ENCODE peak calls at places on chromosomes 16 and 17, in seven cellular contexts. One of them, this sample, is unnamed.

GRCh38 chr17:35087731-35088646 is 24.5 kb upstream of the RFFL start:
- DNase-seq in transverse colon: peak; percentile 72
- DNase-seq in HT1080: peak; percentile 42
- DNase-seq in activated effector memory CD4-positive, alpha-beta T cell treated with anti-CD3 and anti-CD28 coated beads, Interleukin-2, amount 50 U/mL, for 16 hours: peak; percentile 76
- DNase-seq in mucosa of gallbladder: peak; percentile 49
- DNase-seq in NK-92 treated with Interleukin-12 subunit alpha and Interleukin-12 subunit beta, amount 100 ng/mL, for 24 hours: peak; percentile 60
- DNase-seq in KBM-7: peak; percentile 55
- DNase-seq in this sample: peak; percentile 58

GRCh38 chr17:57935833-57936807 is 19.1 kb downstream of the CUEDC1 start:
- DNase-seq in HT1080: no peak
- DNase-seq in KBM-7: peak; percentile 38
- DNase-seq in transverse colon: peak; percentile 49
- DNase-seq in activated effector memory CD4-positive, alpha-beta T cell treated with anti-CD3 and anti-CD28 coated beads, Interleukin-2, amount 50 U/mL, for 16 hours: no peak
- DNase-seq in mucosa of gallbladder: no peak
- DNase-seq in NK-92 treated with Interleukin-12 subunit alpha and Interleukin-12 subunit beta, amount 100 ng/mL, for 24 hours: no peak
- DNase-seq in this sample: no peak

GRCh38 chr17:42679001-42679491 is 2.3 kb upstream of the PLEKHH3 start:
- DNase-seq in HT1080: no peak
- DNase-seq in mucosa of gallbladder: peak; percentile 36
- DNase-seq in NK-92 treated with Interleukin-12 subunit alpha and Interleukin-12 subunit beta, amount 100 ng/mL, for 24 hours: no peak
- DNase-seq in KBM-7: peak; percentile 53
- DNase-seq in transverse colon: peak; percentile 76
- DNase-seq in activated effector memory CD4-positive, alpha-beta T cell treated with anti-CD3 and anti-CD28 coated beads, Interleukin-2, amount 50 U/mL, for 16 hours: peak; percentile 80
- DNase-seq in this sample: peak; percentile 70

GRCh38 chr16:3054965-3055733 is 8.8 kb downstream of the MMP25 start:
- DNase-seq in KBM-7: peak; percentile 77
- DNase-seq in NK-92 treated with Interleukin-12 subunit alpha and Interleukin-12 subunit beta, amount 100 ng/mL, for 24 hours: peak; percentile 60
- DNase-seq in HT1080: no peak
- DNase-seq in activated effector memory CD4-positive, alpha-beta T cell treated with anti-CD3 and anti-CD28 coated beads, Interleukin-2, amount 50 U/mL, for 16 hours: no peak
- DNase-seq in mucosa of gallbladder: no peak
- DNase-seq in transverse colon: no peak
- DNase-seq in this sample: no peak

GRCh38 chr16:27377666-27378485 is 24.1 kb upstream of the IL21R start:
- DNase-seq in activated effector memory CD4-positive, alpha-beta T cell treated with anti-CD3 and anti-CD28 coated beads, Interleukin-2, amount 50 U/mL, for 16 hours: peak; percentile 61
- DNase-seq in KBM-7: no peak
- DNase-seq in NK-92 treated with Interleukin-12 subunit alpha and Interleukin-12 subunit beta, amount 100 ng/mL, for 24 hours: no peak
- DNase-seq in mucosa of gallbladder: no peak
- DNase-seq in HT1080: no peak
- DNase-seq in transverse colon: no peak
- DNase-seq in this sample: no peak

GRCh38 chr16:75105306-75106061 is 11.1 kb downstream of the LDHD start:
- DNase-seq in NK-92 treated with Interleukin-12 subunit alpha and Interleukin-12 subunit beta, amount 100 ng/mL, for 24 hours: no peak
- DNase-seq in KBM-7: peak; percentile 82
- DNase-seq in activated effector memory CD4-positive, alpha-beta T cell treated with anti-CD3 and anti-CD28 coated beads, Interleukin-2, amount 50 U/mL, for 16 hours: no peak
- DNase-seq in mucosa of gallbladder: peak; percentile 70
- DNase-seq in HT1080: no peak
- DNase-seq in transverse colon: peak; percentile 62
- DNase-seq in this sample: peak; percentile 50

GRCh38 chr16:13957197-13958078 is 37.5 kb downstream of the ERCC4 start:
- DNase-seq in mucosa of gallbladder: peak; percentile 71
- DNase-seq in HT1080: peak; percentile 94
- DNase-seq in activated effector memory CD4-positive, alpha-beta T cell treated with anti-CD3 and anti-CD28 coated beads, Interleukin-2, amount 50 U/mL, for 16 hours: peak; percentile 67
- DNase-seq in NK-92 treated with Interleukin-12 subunit alpha and Interleukin-12 subunit beta, amount 100 ng/mL, for 24 hours: peak; percentile 63
- DNase-seq in transverse colon: peak; percentile 69
- DNase-seq in KBM-7: peak; percentile 79
- DNase-seq in this sample: peak; percentile 96

GRCh38 chr16:25613931-25614330 is 77.8 kb upstream of the HS3ST4 start:
- DNase-seq in NK-92 treated with Interleukin-12 subunit alpha and Interleukin-12 subunit beta, amount 100 ng/mL, for 24 hours: no peak
- DNase-seq in mucosa of gallbladder: no peak
- DNase-seq in activated effector memory CD4-positive, alpha-beta T cell treated with anti-CD3 and anti-CD28 coated beads, Interleukin-2, amount 50 U/mL, for 16 hours: no peak
- DNase-seq in transverse colon: no peak
- DNase-seq in HT1080: no peak
- DNase-seq in KBM-7: no peak
- DNase-seq in this sample: no peak

GRCh38 chr16:56603589-56603988 is 4.8 kb upstream of the MT2A start:
- DNase-seq in NK-92 treated with Interleukin-12 subunit alpha and Interleukin-12 subunit beta, amount 100 ng/mL, for 24 hours: no peak
- DNase-seq in HT1080: no peak
- DNase-seq in transverse colon: peak; percentile 54
- DNase-seq in KBM-7: peak; percentile 61
- DNase-seq in activated effector memory CD4-positive, alpha-beta T cell treated with anti-CD3 and anti-CD28 coated beads, Interleukin-2, amount 50 U/mL, for 16 hours: no peak
- DNase-seq in mucosa of gallbladder: peak; percentile 49
- DNase-seq in this sample: peak; percentile 63

GRCh38 chr16:10077861-10078260 is 104.4 kb downstream of the GRIN2A start:
- DNase-seq in activated effector memory CD4-positive, alpha-beta T cell treated with anti-CD3 and anti-CD28 coated beads, Interleukin-2, amount 50 U/mL, for 16 hours: no peak
- DNase-seq in transverse colon: no peak
- DNase-seq in HT1080: no peak
- DNase-seq in NK-92 treated with Interleukin-12 subunit alpha and Interleukin-12 subunit beta, amount 100 ng/mL, for 24 hours: no peak
- DNase-seq in KBM-7: no peak
- DNase-seq in mucosa of gallbladder: no peak
- DNase-seq in this sample: no peak

GRCh38 chr16:70588565-70588964 is 57.8 kb upstream of the IL34 start:
- DNase-seq in activated effector memory CD4-positive, alpha-beta T cell treated with anti-CD3 and anti-CD28 coated beads, Interleukin-2, amount 50 U/mL, for 16 hours: no peak
- DNase-seq in HT1080: no peak
- DNase-seq in KBM-7: no peak
- DNase-seq in NK-92 treated with Interleukin-12 subunit alpha and Interleukin-12 subunit beta, amount 100 ng/mL, for 24 hours: no peak
- DNase-seq in transverse colon: no peak
- DNase-seq in mucosa of gallbladder: no peak
- DNase-seq in this sample: peak; percentile 42

GRCh38 chr16:72124761-72125634 is 31.4 kb downstream of the DHX38 start:
- DNase-seq in activated effector memory CD4-positive, alpha-beta T cell treated with anti-CD3 and anti-CD28 coated beads, Interleukin-2, amount 50 U/mL, for 16 hours: peak; percentile 82
- DNase-seq in mucosa of gallbladder: peak; percentile 73
- DNase-seq in NK-92 treated with Interleukin-12 subunit alpha and Interleukin-12 subunit beta, amount 100 ng/mL, for 24 hours: peak; percentile 19
- DNase-seq in HT1080: peak; percentile 52
- DNase-seq in KBM-7: peak; percentile 64
- DNase-seq in transverse colon: peak; percentile 80
- DNase-seq in this sample: peak; percentile 86

GRCh38 chr16:55323637-55324490 is at the start of gene IRX6:
- DNase-seq in transverse colon: no peak
- DNase-seq in HT1080: no peak
- DNase-seq in mucosa of gallbladder: no peak
- DNase-seq in NK-92 treated with Interleukin-12 subunit alpha and Interleukin-12 subunit beta, amount 100 ng/mL, for 24 hours: no peak
- DNase-seq in KBM-7: no peak
- DNase-seq in activated effector memory CD4-positive, alpha-beta T cell treated with anti-CD3 and anti-CD28 coated beads, Interleukin-2, amount 50 U/mL, for 16 hours: no peak
- DNase-seq in this sample: no peak

GRCh38 chr17:65787503-65787902 is 226.1 kb upstream of the AXIN2 start:
- DNase-seq in mucosa of gallbladder: no peak
- DNase-seq in activated effector memory CD4-positive, alpha-beta T cell treated with anti-CD3 and anti-CD28 coated beads, Interleukin-2, amount 50 U/mL, for 16 hours: no peak
- DNase-seq in HT1080: no peak
- DNase-seq in transverse colon: no peak
- DNase-seq in KBM-7: no peak
- DNase-seq in NK-92 treated with Interleukin-12 subunit alpha and Interleukin-12 subunit beta, amount 100 ng/mL, for 24 hours: no peak
- DNase-seq in this sample: no peak

GRCh38 chr16:27083861-27084261 is 17.1 kb downstream of the C16orf82 start:
- DNase-seq in HT1080: no peak
- DNase-seq in KBM-7: no peak
- DNase-seq in transverse colon: no peak
- DNase-seq in mucosa of gallbladder: no peak
- DNase-seq in NK-92 treated with Interleukin-12 subunit alpha and Interleukin-12 subunit beta, amount 100 ng/mL, for 24 hours: no peak
- DNase-seq in activated effector memory CD4-positive, alpha-beta T cell treated with anti-CD3 and anti-CD28 coated beads, Interleukin-2, amount 50 U/mL, for 16 hours: peak; percentile 44
- DNase-seq in this sample: peak; percentile 4

GRCh38 chr17:153851-154250 is 16.5 kb downstream of the SCGB1C2 start:
- DNase-seq in NK-92 treated with Interleukin-12 subunit alpha and Interleukin-12 subunit beta, amount 100 ng/mL, for 24 hours: no peak
- DNase-seq in mucosa of gallbladder: no peak
- DNase-seq in KBM-7: no peak
- DNase-seq in activated effector memory CD4-positive, alpha-beta T cell treated with anti-CD3 and anti-CD28 coated beads, Interleukin-2, amount 50 U/mL, for 16 hours: peak; percentile 31
- DNase-seq in transverse colon: no peak
- DNase-seq in HT1080: no peak
- DNase-seq in this sample: no peak

GRCh38 chr17:72725432-72726068 is 366.9 kb downstream of the SLC39A11 start:
- DNase-seq in KBM-7: peak; percentile 57
- DNase-seq in transverse colon: peak; percentile 69
- DNase-seq in HT1080: peak; percentile 71
- DNase-seq in mucosa of gallbladder: peak; percentile 59
- DNase-seq in NK-92 treated with Interleukin-12 subunit alpha and Interleukin-12 subunit beta, amount 100 ng/mL, for 24 hours: no peak
- DNase-seq in activated effector memory CD4-positive, alpha-beta T cell treated with anti-CD3 and anti-CD28 coated beads, Interleukin-2, amount 50 U/mL, for 16 hours: peak; percentile 77
- DNase-seq in this sample: peak; percentile 78

GRCh38 chr17:1227917-1228751 is 42.1 kb upstream of the BHLHA9 start:
- DNase-seq in NK-92 treated with Interleukin-12 subunit alpha and Interleukin-12 subunit beta, amount 100 ng/mL, for 24 hours: no peak
- DNase-seq in activated effector memory CD4-positive, alpha-beta T cell treated with anti-CD3 and anti-CD28 coated beads, Interleukin-2, amount 50 U/mL, for 16 hours: peak; percentile 67
- DNase-seq in KBM-7: peak; percentile 74
- DNase-seq in HT1080: no peak
- DNase-seq in mucosa of gallbladder: no peak
- DNase-seq in transverse colon: peak; percentile 50
- DNase-seq in this sample: peak; percentile 9

GRCh38 chr17:32350662-32351418 is 883 bp downstream of the ZNF207 start:
- DNase-seq in mucosa of gallbladder: peak; percentile 38
- DNase-seq in KBM-7: peak; percentile 77
- DNase-seq in transverse colon: peak; percentile 33
- DNase-seq in HT1080: peak; percentile 58
- DNase-seq in activated effector memory CD4-positive, alpha-beta T cell treated with anti-CD3 and anti-CD28 coated beads, Interleukin-2, amount 50 U/mL, for 16 hours: peak; percentile 77
- DNase-seq in NK-92 treated with Interleukin-12 subunit alpha and Interleukin-12 subunit beta, amount 100 ng/mL, for 24 hours: no peak
- DNase-seq in this sample: peak; percentile 80

GRCh38 chr16:89168381-89169189 is 3.0 kb upstream of the CDH15 start:
- DNase-seq in activated effector memory CD4-positive, alpha-beta T cell treated with anti-CD3 and anti-CD28 coated beads, Interleukin-2, amount 50 U/mL, for 16 hours: no peak
- DNase-seq in HT1080: no peak
- DNase-seq in mucosa of gallbladder: no peak
- DNase-seq in transverse colon: no peak
- DNase-seq in KBM-7: no peak
- DNase-seq in NK-92 treated with Interleukin-12 subunit alpha and Interleukin-12 subunit beta, amount 100 ng/mL, for 24 hours: no peak
- DNase-seq in this sample: peak; percentile 34

GRCh38 chr17:68172461-68172954 is 75.3 kb upstream of the AMZ2 start:
- DNase-seq in KBM-7: peak; percentile 84
- DNase-seq in transverse colon: peak; percentile 81
- DNase-seq in mucosa of gallbladder: peak; percentile 70
- DNase-seq in HT1080: peak; percentile 62
- DNase-seq in activated effector memory CD4-positive, alpha-beta T cell treated with anti-CD3 and anti-CD28 coated beads, Interleukin-2, amount 50 U/mL, for 16 hours: peak; percentile 90
- DNase-seq in NK-92 treated with Interleukin-12 subunit alpha and Interleukin-12 subunit beta, amount 100 ng/mL, for 24 hours: peak; percentile 43
- DNase-seq in this sample: peak; percentile 71

GRCh38 chr17:73785466-73785865 is 141.2 kb upstream of the SDK2 start:
- DNase-seq in mucosa of gallbladder: no peak
- DNase-seq in activated effector memory CD4-positive, alpha-beta T cell treated with anti-CD3 and anti-CD28 coated beads, Interleukin-2, amount 50 U/mL, for 16 hours: peak; percentile 31
- DNase-seq in NK-92 treated with Interleukin-12 subunit alpha and Interleukin-12 subunit beta, amount 100 ng/mL, for 24 hours: no peak
- DNase-seq in transverse colon: no peak
- DNase-seq in HT1080: no peak
- DNase-seq in KBM-7: no peak
- DNase-seq in this sample: no peak

GRCh38 chr17:16516594-16517018 is 24.6 kb upstream of the LRRC75A start:
- DNase-seq in KBM-7: peak; percentile 70
- DNase-seq in transverse colon: no peak
- DNase-seq in mucosa of gallbladder: peak; percentile 16
- DNase-seq in NK-92 treated with Interleukin-12 subunit alpha and Interleukin-12 subunit beta, amount 100 ng/mL, for 24 hours: no peak
- DNase-seq in activated effector memory CD4-positive, alpha-beta T cell treated with anti-CD3 and anti-CD28 coated beads, Interleukin-2, amount 50 U/mL, for 16 hours: no peak
- DNase-seq in HT1080: peak; percentile 73
- DNase-seq in this sample: peak; percentile 81

GRCh38 chr17:7833011-7833794 is 814 bp upstream of the KDM6B start:
- DNase-seq in mucosa of gallbladder: no peak
- DNase-seq in NK-92 treated with Interleukin-12 subunit alpha and Interleukin-12 subunit beta, amount 100 ng/mL, for 24 hours: no peak
- DNase-seq in transverse colon: no peak
- DNase-seq in KBM-7: no peak
- DNase-seq in HT1080: no peak
- DNase-seq in activated effector memory CD4-positive, alpha-beta T cell treated with anti-CD3 and anti-CD28 coated beads, Interleukin-2, amount 50 U/mL, for 16 hours: peak; percentile 59
- DNase-seq in this sample: no peak

GRCh38 chr17:41657936-41658335 is 30.7 kb upstream of the EIF1 start:
- DNase-seq in NK-92 treated with Interleukin-12 subunit alpha and Interleukin-12 subunit beta, amount 100 ng/mL, for 24 hours: no peak
- DNase-seq in KBM-7: no peak
- DNase-seq in mucosa of gallbladder: no peak
- DNase-seq in transverse colon: no peak
- DNase-seq in HT1080: no peak
- DNase-seq in activated effector memory CD4-positive, alpha-beta T cell treated with anti-CD3 and anti-CD28 coated beads, Interleukin-2, amount 50 U/mL, for 16 hours: no peak
- DNase-seq in this sample: no peak

GRCh38 chr17:57271821-57272220 is 15.5 kb downstream of the MSI2 start:
- DNase-seq in mucosa of gallbladder: no peak
- DNase-seq in activated effector memory CD4-positive, alpha-beta T cell treated with anti-CD3 and anti-CD28 coated beads, Interleukin-2, amount 50 U/mL, for 16 hours: no peak
- DNase-seq in NK-92 treated with Interleukin-12 subunit alpha and Interleukin-12 subunit beta, amount 100 ng/mL, for 24 hours: no peak
- DNase-seq in transverse colon: no peak
- DNase-seq in KBM-7: no peak
- DNase-seq in HT1080: no peak
- DNase-seq in this sample: no peak

This sample was measured in choroid plexus epithelial cell.